ENCODE peak calls at places on chromosomes 7 and 10, in four cellular contexts. W, I, R and L are unnamed samples.

GRCh38 chr10:3054816-3055202 is 12.5 kb upstream of the PFKP start:
- DNase-seq in W (no peak), I (no peak), R (peak; percentile 56), L (no peak)

GRCh38 chr7:22677680-22678079 is 49.3 kb upstream of the IL6 start:
- DNase-seq in W (no peak), I (no peak), R (no peak), L (no peak)

GRCh38 chr7:15308831-15309230 is 253.0 kb downstream of the AGMO start:
- DNase-seq in W (no peak), I (no peak), R (no peak), L (no peak)

GRCh38 chr10:113026679-113027078 is 76.6 kb downstream of the TCF7L2 start:
- DNase-seq in W (no peak), I (peak; percentile 94), R (peak; percentile 9), L (no peak)

GRCh38 chr10:78687616-78688015 is 381.1 kb upstream of the ZMIZ1 start:
- DNase-seq in W (no peak), I (peak; percentile 22), R (no peak), L (no peak)

GRCh38 chr10:47315426-47315825 is 6.8 kb upstream of the GDF2 start:
- DNase-seq in W (no peak), I (no peak), R (no peak), L (no peak)

GRCh38 chr7:81297317-81297716 is 378.5 kb upstream of the SEMA3C start:
- DNase-seq in W (no peak), I (no peak), R (no peak), L (no peak)

GRCh38 chr10:80081801-80082750 is 3.6 kb downstream of the TMEM254 start:
- DNase-seq in W (no peak), I (peak; percentile 60), R (no peak), L (peak; percentile 41)

GRCh38 chr10:89785095-89785494 is 83.7 kb downstream of the KIF20B start:
- DNase-seq in W (peak; percentile 30), I (no peak), R (no peak), L (no peak)

GRCh38 chr7:132065193-132065972 is 509.0 kb upstream of the PODXL start:
- DNase-seq in W (no peak), I (peak; percentile 95), R (peak; percentile 83), L (peak; percentile 77)

GRCh38 chr10:119177708-119178370 is 773 bp downstream of the PRDX3 start:
- DNase-seq in W (peak; percentile 16), I (no peak), R (no peak), L (no peak)

GRCh38 chr10:86872757-86873156 is 84.7 kb downstream of the MMRN2 start:
- DNase-seq in W (no peak), I (no peak), R (peak; percentile 92), L (no peak)

GRCh38 chr10:28561531-28561930 is 28.6 kb downstream of the WAC start:
- DNase-seq in W (no peak), I (no peak), R (no peak), L (no peak)
- H4K20me1 ChIP-seq in W (peaks cover 48% of the 10 kb centered on the region), I (peaks cover 93% of the 10 kb centered on the region), R (peaks cover 25% of the 10 kb centered on the region), L (peaks cover 31% of the 10 kb centered on the region)

DNA sequence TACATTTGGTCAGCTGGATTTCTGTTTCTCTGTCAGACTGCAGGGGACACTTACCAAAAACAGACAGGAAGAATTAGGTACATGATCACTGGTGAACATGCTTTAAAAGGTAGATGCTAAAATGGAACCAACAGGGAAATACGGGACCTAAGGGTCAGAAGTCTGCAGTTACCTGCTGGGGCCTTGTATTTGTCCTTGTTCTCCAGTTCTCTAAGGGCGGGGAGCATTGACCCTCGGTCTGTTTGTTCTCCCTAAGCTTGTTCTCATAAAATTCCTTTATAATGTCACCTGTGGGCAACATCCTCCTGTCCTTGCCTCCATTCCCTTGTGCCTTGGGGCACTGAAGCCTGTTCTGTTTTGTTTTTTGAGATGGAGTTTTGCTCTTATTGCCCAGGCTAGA is 29.8 kb upstream of the MSMB start:
- DNase-seq in W (no peak), I (no peak), R (no peak), L (no peak)
- H3K9me1 ChIP-seq in W (no peaks in the 10 kb centered on the region), I (no peaks in the 10 kb centered on the region), R (no peaks in the 10 kb centered on the region), L (no peaks in the 10 kb centered on the region)

GRCh38 chr10:11168423-11169100 is 150.9 kb downstream of the CELF2 start:
- DNase-seq in W (no peak), I (no peak), R (no peak), L (no peak)
- H4K20me1 ChIP-seq in W (no peaks in the 10 kb centered on the region), I (no peaks in the 10 kb centered on the region), R (no peaks in the 10 kb centered on the region), L (no peaks in the 10 kb centered on the region)

GRCh38 chr10:15416034-15416433 is 44.9 kb upstream of the FAM171A1 start:
- DNase-seq in W (no peak), I (no peak), R (no peak), L (no peak)

GRCh38 chr10:15420858-15421257 is 49.8 kb upstream of the FAM171A1 start:
- DNase-seq in W (no peak), I (no peak), R (no peak), L (no peak)

DNA sequence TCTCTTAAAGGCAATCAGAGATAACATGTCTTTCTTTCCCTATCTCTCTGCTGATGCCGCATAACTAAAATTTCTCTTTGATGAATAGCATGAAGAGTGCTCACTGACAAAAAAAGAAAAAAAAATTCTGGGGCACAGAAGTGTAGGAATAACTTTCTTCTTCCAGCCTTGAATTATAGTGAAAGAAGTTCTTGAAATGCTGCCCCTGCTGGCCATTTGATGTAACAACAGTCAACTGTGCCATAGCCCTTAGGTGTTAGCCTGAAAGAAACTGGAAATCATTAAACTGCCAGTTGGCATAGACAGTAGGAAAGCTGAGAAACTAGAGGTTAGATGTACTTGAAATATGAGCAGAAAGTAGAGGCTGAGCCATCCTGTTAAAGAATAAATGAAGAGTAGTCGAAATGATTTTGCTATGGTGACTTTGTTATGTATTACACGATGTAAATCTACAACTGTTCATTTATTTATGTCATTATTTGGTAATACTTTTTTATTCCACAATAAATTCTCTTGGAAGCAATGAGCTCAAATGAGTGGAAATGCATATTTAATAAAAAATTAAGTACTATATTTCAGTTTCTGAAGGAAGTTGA is 48.3 kb upstream of the FAM171A1 start:
- DNase-seq in W (peak; percentile 62), I (peak; percentile 42), R (peak; percentile 71), L (no peak)
- H3K9me1 ChIP-seq in W (no peaks in the 10 kb centered on the region), I (no peaks in the 10 kb centered on the region), R (no peaks in the 10 kb centered on the region), L (no peaks in the 10 kb centered on the region)